ENCODE peak calls at places on chromosomes 7 and 10, in seven cellular contexts. One of them, this sample, is unnamed.
A peak's percentile ranks its signal among the peaks of the same experiment; 100 is the strongest.

GRCh38 chr10:116708386-116708785 is 34.0 kb downstream of the HSPA12A start:
- DNase-seq in HL-60: no peak
- DNase-seq in HepG2: no peak
- DNase-seq in breast epithelium: no peak
- DNase-seq in transverse colon: no peak
- DNase-seq in GM12892: no peak
- DNase-seq in HCT116: no peak
- DNase-seq in this sample: no peak

GRCh38 chr10:18282094-18282493 is 141.9 kb downstream of the CACNB2 start:
- DNase-seq in HL-60: no peak
- DNase-seq in HepG2: no peak
- DNase-seq in breast epithelium: no peak
- DNase-seq in transverse colon: no peak
- DNase-seq in GM12892: no peak
- DNase-seq in HCT116: no peak
- DNase-seq in this sample: no peak

GRCh38 chr7:98210513-98211220 is 572 bp upstream of the BHLHA15 start:
- DNase-seq in HL-60: no peak
- DNase-seq in HepG2: no peak
- DNase-seq in breast epithelium: no peak
- DNase-seq in transverse colon: peak; percentile 24
- DNase-seq in GM12892: peak; percentile 26
- DNase-seq in HCT116: no peak
- DNase-seq in this sample: no peak

GRCh38 chr7:35792472-35793224 is 8.2 kb upstream of the SEPTIN7 start:
- DNase-seq in HL-60: no peak
- DNase-seq in HepG2: no peak
- DNase-seq in breast epithelium: no peak
- DNase-seq in transverse colon: no peak
- DNase-seq in GM12892: no peak
- DNase-seq in HCT116: no peak
- DNase-seq in this sample: no peak

GRCh38 chr10:119680050-119680449 is 28.9 kb downstream of the BAG3 start:
- DNase-seq in HL-60: no peak
- DNase-seq in HepG2: no peak
- DNase-seq in breast epithelium: no peak
- DNase-seq in transverse colon: no peak
- DNase-seq in GM12892: no peak
- DNase-seq in HCT116: peak; percentile 33
- DNase-seq in this sample: no peak

GRCh38 chr10:82267465-82267864 is 392.5 kb downstream of the NRG3 start:
- DNase-seq in HL-60: no peak
- DNase-seq in HepG2: no peak
- DNase-seq in breast epithelium: no peak
- DNase-seq in transverse colon: no peak
- DNase-seq in GM12892: no peak
- DNase-seq in HCT116: no peak
- DNase-seq in this sample: no peak

GRCh38 chr7:90453259-90453891 is 16.1 kb upstream of the PTTG1IP2 start:
- DNase-seq in HL-60: no peak
- DNase-seq in HepG2: no peak
- DNase-seq in breast epithelium: no peak
- DNase-seq in transverse colon: no peak
- DNase-seq in GM12892: no peak
- DNase-seq in HCT116: no peak
- DNase-seq in this sample: no peak

GRCh38 chr7:47458057-47458456 is 123.9 kb downstream of the TNS3 start:
- DNase-seq in HL-60: no peak
- DNase-seq in HepG2: peak; percentile 37
- DNase-seq in breast epithelium: no peak
- DNase-seq in transverse colon: peak; percentile 45
- DNase-seq in GM12892: no peak
- DNase-seq in HCT116: no peak
- DNase-seq in this sample: no peak

GRCh38 chr7:150357771-150358427 is 10.7 kb upstream of the REPIN1 start:
- DNase-seq in HL-60: no peak
- DNase-seq in HepG2: no peak
- DNase-seq in breast epithelium: no peak
- DNase-seq in transverse colon: no peak
- DNase-seq in GM12892: no peak
- DNase-seq in HCT116: no peak
- DNase-seq in this sample: no peak

GRCh38 chr7:158272509-158273137 is 315.0 kb downstream of the PTPRN2 start:
- DNase-seq in HL-60: no peak
- DNase-seq in HepG2: no peak
- DNase-seq in breast epithelium: peak; percentile 33
- DNase-seq in transverse colon: no peak
- DNase-seq in GM12892: no peak
- DNase-seq in HCT116: no peak
- DNase-seq in this sample: no peak

GRCh38 chr10:98150544-98150943 is 16.1 kb downstream of the R3HCC1L start:
- DNase-seq in HL-60: no peak
- DNase-seq in HepG2: no peak
- DNase-seq in breast epithelium: no peak
- DNase-seq in transverse colon: no peak
- DNase-seq in GM12892: no peak
- DNase-seq in HCT116: no peak
- DNase-seq in this sample: no peak
- TF ChIP-seq POLR2AphosphoS5 in HL-60: no peak
- TF ChIP-seq POLR2AphosphoS5 in HepG2: no peak
- TF ChIP-seq POLR2AphosphoS5 in breast epithelium: no peak
- TF ChIP-seq POLR2AphosphoS5 in transverse colon: no peak
- TF ChIP-seq POLR2AphosphoS5 in GM12892: no peak
- TF ChIP-seq POLR2AphosphoS5 in HCT116: no peak
- TF ChIP-seq POLR2AphosphoS5 in this sample: no peak

DNA sequence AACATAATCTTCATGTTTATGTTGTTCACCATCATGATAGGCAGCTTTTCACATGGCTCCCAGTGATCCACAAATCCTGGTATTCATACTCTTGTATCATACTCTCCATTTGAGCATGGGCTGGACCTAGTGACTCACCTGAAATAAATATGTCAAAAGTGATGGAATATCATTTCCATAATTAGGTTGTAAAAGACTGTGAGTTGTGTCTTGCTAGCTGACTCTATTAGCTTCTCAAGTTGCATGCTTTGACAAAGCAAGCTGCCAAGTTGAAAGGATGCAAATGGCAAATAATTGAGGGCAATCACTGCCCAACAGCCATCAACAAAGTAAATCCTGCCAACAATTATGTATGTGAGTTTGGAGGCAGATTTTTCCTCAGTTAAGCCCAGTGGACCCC is 300.4 kb downstream of the AHR start:
- DNase-seq in HL-60: no peak
- DNase-seq in HepG2: no peak
- DNase-seq in breast epithelium: no peak
- DNase-seq in transverse colon: no peak
- DNase-seq in GM12892: no peak
- DNase-seq in HCT116: no peak
- DNase-seq in this sample: no peak
- TF ChIP-seq POLR2AphosphoS5 in HL-60: no peak
- TF ChIP-seq POLR2AphosphoS5 in HepG2: no peak
- TF ChIP-seq POLR2AphosphoS5 in breast epithelium: no peak
- TF ChIP-seq POLR2AphosphoS5 in transverse colon: no peak
- TF ChIP-seq POLR2AphosphoS5 in GM12892: no peak
- TF ChIP-seq POLR2AphosphoS5 in HCT116: no peak
- TF ChIP-seq POLR2AphosphoS5 in this sample: no peak

GRCh38 chr7:143398616-143399015 is 10.0 kb downstream of the EPHA1 start:
- DNase-seq in HL-60: no peak
- DNase-seq in HepG2: no peak
- DNase-seq in breast epithelium: no peak
- DNase-seq in transverse colon: no peak
- DNase-seq in GM12892: no peak
- DNase-seq in HCT116: no peak
- DNase-seq in this sample: no peak

GRCh38 chr7:143399642-143400041 is 9.0 kb downstream of the EPHA1 start:
- DNase-seq in HL-60: no peak
- DNase-seq in HepG2: no peak
- DNase-seq in breast epithelium: no peak
- DNase-seq in transverse colon: no peak
- DNase-seq in GM12892: no peak
- DNase-seq in HCT116: no peak
- DNase-seq in this sample: no peak

GRCh38 chr7:143397710-143398530 is 10.7 kb downstream of the EPHA1 start:
- DNase-seq in HL-60: no peak
- DNase-seq in HepG2: no peak
- DNase-seq in breast epithelium: no peak
- DNase-seq in transverse colon: no peak
- DNase-seq in GM12892: no peak
- DNase-seq in HCT116: no peak
- DNase-seq in this sample: no peak

GRCh38 chr7:143401265-143401664 is 7.4 kb downstream of the EPHA1 start:
- DNase-seq in HL-60: no peak
- DNase-seq in HepG2: no peak
- DNase-seq in breast epithelium: no peak
- DNase-seq in transverse colon: no peak
- DNase-seq in GM12892: no peak
- DNase-seq in HCT116: no peak
- DNase-seq in this sample: no peak

DNA sequence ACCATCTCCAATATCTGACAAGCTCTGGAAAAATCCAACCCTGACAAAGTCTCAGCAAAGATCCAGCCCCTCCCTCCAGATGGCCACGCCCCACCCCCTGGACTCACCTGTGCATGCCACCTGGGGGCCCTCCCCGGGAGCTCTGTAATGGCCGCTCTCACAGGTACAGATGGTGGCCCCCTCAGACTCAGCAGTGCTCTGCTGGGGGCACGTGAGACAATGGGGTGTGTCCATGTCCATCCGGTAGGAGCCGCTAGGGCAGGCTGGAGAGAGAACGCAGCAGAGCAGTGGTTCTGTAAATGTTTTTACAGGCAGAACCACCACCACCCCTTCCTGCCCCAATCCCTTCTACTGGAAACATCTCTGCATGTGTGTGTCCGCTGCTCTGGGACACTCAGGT is 9.5 kb downstream of the EPHA1 start:
- DNase-seq in HL-60: no peak
- DNase-seq in HepG2: no peak
- DNase-seq in breast epithelium: no peak
- DNase-seq in transverse colon: no peak
- DNase-seq in GM12892: no peak
- DNase-seq in HCT116: no peak
- DNase-seq in this sample: no peak
- TF ChIP-seq POLR2AphosphoS5 in HL-60: no peak
- TF ChIP-seq POLR2AphosphoS5 in HepG2: no peak
- TF ChIP-seq POLR2AphosphoS5 in breast epithelium: no peak
- TF ChIP-seq POLR2AphosphoS5 in transverse colon: no peak
- TF ChIP-seq POLR2AphosphoS5 in GM12892: no peak
- TF ChIP-seq POLR2AphosphoS5 in HCT116: no peak
- TF ChIP-seq POLR2AphosphoS5 in this sample: no peak

GRCh38 chr7:100865372-100865911 is 1.7 kb upstream of the TRIP6 start:
- DNase-seq in HL-60: no peak
- DNase-seq in HepG2: no peak
- DNase-seq in breast epithelium: no peak
- DNase-seq in transverse colon: no peak
- DNase-seq in GM12892: no peak
- DNase-seq in HCT116: peak; percentile 68
- DNase-seq in this sample: no peak

GRCh38 chr7:100865971-100866720 is 1.0 kb upstream of the TRIP6 start:
- DNase-seq in HL-60: no peak
- DNase-seq in HepG2: no peak
- DNase-seq in breast epithelium: peak; percentile 89
- DNase-seq in transverse colon: peak; percentile 86
- DNase-seq in GM12892: no peak
- DNase-seq in HCT116: peak; percentile 55
- DNase-seq in this sample: no peak

GRCh38 chr7:100866721-100867039 is 507 bp upstream of the TRIP6 start:
- DNase-seq in HL-60: no peak
- DNase-seq in HepG2: no peak
- DNase-seq in breast epithelium: no peak
- DNase-seq in transverse colon: no peak
- DNase-seq in GM12892: no peak
- DNase-seq in HCT116: no peak
- DNase-seq in this sample: no peak

GRCh38 chr7:100867796-100868485 is 754 bp downstream of the TRIP6 start:
- DNase-seq in HL-60: no peak
- DNase-seq in HepG2: no peak
- DNase-seq in breast epithelium: no peak
- DNase-seq in transverse colon: no peak
- DNase-seq in GM12892: no peak
- DNase-seq in HCT116: no peak
- DNase-seq in this sample: no peak

DNA sequence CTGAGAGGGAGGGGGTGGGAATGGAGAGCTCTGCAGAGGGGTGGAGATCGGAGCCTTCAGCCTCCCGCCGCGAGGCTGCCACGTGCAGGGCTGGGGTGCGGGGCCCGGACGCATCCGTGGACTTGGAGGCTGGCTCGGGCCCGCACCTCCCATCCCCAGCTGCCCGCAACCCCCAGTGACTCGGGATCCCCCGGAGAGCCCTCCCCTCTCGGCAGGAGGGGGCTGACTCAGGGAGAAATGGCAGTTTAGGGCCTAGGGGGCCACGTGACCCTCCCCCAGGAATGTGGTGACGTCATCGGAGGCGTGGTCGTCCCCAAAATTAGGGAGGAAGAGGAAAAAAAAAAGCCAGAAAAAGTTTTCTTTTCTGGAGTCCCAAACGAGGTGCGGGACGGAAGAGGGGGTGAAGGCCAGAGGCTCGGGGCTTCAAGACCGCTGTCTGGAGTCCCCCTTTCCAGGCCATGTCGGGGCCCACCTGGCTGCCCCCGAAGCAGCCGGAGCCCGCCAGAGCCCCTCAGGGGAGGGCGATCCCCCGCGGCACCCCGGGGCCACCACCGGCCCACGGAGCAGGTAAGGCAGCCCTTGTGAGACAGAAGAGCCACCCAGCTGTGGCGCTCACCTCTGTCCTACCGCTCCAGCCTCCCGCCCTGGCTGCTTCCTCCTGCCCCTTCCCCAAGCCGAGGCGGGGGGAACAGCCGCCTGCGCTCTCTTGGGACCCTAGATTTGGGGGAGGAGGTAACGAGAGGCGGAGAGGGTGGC is at the start of gene TRIP6:
- DNase-seq in HL-60: peak; percentile 91
- DNase-seq in HepG2: no peak
- DNase-seq in breast epithelium: peak; percentile 88
- DNase-seq in transverse colon: peak; percentile 87
- DNase-seq in GM12892: peak; percentile 79
- DNase-seq in HCT116: peak; percentile 68
- DNase-seq in this sample: no peak
- TF ChIP-seq POLR2AphosphoS5 in HL-60: peak; percentile 70
- TF ChIP-seq POLR2AphosphoS5 in HepG2: no peak
- TF ChIP-seq POLR2AphosphoS5 in breast epithelium: no peak
- TF ChIP-seq POLR2AphosphoS5 in transverse colon: peak; percentile 31
- TF ChIP-seq POLR2AphosphoS5 in GM12892: peak; percentile 64
- TF ChIP-seq POLR2AphosphoS5 in HCT116: peak; percentile 67
- TF ChIP-seq POLR2AphosphoS5 in this sample: no peak

DNA sequence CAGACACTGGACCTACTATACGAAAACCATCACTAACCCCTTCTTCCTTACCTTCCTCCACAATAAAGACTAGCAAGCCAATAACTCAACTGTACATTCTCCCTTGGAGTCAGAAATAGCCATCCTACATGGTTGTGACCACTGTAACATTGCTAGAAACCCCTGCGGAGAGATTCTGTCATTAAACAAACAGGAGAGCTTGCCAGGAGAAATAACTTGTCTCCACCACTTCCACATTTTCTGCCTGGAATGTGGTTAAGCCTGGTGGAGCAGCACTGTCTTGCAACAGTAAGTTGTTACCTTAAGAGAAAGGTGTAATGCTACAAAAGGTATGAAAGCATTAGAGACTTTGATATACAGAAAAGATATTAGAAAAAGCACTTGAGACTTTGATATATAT is 45.8 kb downstream of the THSD7A start:
- DNase-seq in HL-60: no peak
- DNase-seq in HepG2: no peak
- DNase-seq in breast epithelium: no peak
- DNase-seq in transverse colon: no peak
- DNase-seq in GM12892: no peak
- DNase-seq in HCT116: no peak
- DNase-seq in this sample: no peak
- TF ChIP-seq POLR2AphosphoS5 in HL-60: no peak
- TF ChIP-seq POLR2AphosphoS5 in HepG2: no peak
- TF ChIP-seq POLR2AphosphoS5 in breast epithelium: no peak
- TF ChIP-seq POLR2AphosphoS5 in transverse colon: no peak
- TF ChIP-seq POLR2AphosphoS5 in GM12892: no peak
- TF ChIP-seq POLR2AphosphoS5 in HCT116: no peak
- TF ChIP-seq POLR2AphosphoS5 in this sample: no peak

This sample was measured in GM12878.